ENCODE peak calls at places on chromosomes 12 and 14, in six cellular contexts. Q is left ventricle myocardium inferior, U is fibroblast of lung, F is hypothalamus, N is HepG2, C is NCI-H1092. Z is an unnamed sample.

GRCh38 chr12:101799774-101800173 is 31.0 kb downstream of the GNPTAB start:
- DNase-seq in Q (no peak), U (no peak), F (no peak), N (no peak), C (no peak), Z (no peak)

GRCh38 chr12:70094467-70094866 is 148.8 kb upstream of the CNOT2 start:
- DNase-seq in Q (no peak), U (peak; percentile 4), F (no peak), N (no peak), C (no peak), Z (no peak)

GRCh38 chr14:104141621-104142091 is 3.3 kb downstream of the KIF26A start:
- DNase-seq in Q (no peak), U (no peak), F (no peak), N (no peak), C (no peak), Z (no peak)

GRCh38 chr12:89874146-89874545 is 165.5 kb upstream of the ATP2B1 start:
- DNase-seq in Q (peak; percentile 20), U (peak; percentile 51), F (no peak), N (no peak), C (no peak), Z (no peak)

GRCh38 chr12:53160000-53160399 is 20.5 kb upstream of the ZNF740 start:
- DNase-seq in Q (no peak), U (no peak), F (no peak), N (no peak), C (no peak), Z (no peak)

GRCh38 chr12:71045781-71046180 is 112.0 kb downstream of the TSPAN8 start:
- DNase-seq in Q (no peak), U (peak; percentile 81), F (no peak), N (no peak), C (no peak), Z (no peak)

GRCh38 chr12:586318-587071 is 76.8 kb downstream of the NINJ2 start:
- DNase-seq in Q (no peak), U (no peak), F (no peak), N (no peak), C (no peak), Z (no peak)

GRCh38 chr14:55807059-55807499 is 227.1 kb downstream of the KTN1 start:
- DNase-seq in Q (peak; percentile 87), U (peak; percentile 79), F (no peak), N (peak; percentile 28), C (peak; percentile 92), Z (no peak)

GRCh38 chr14:104752338-104752734 is 611 bp upstream of the SIVA1 start:
- DNase-seq in Q (no peak), U (no peak), F (no peak), N (no peak), C (no peak), Z (no peak)

GRCh38 chr12:130872179-130873096 is 572 bp downstream of the RAN start:
- DNase-seq in Q (peak; percentile 29), U (peak; percentile 15), F (peak; percentile 39), N (no peak), C (no peak), Z (peak; percentile 26)

GRCh38 chr12:6550294-6551062 is 5.4 kb downstream of the IFFO1 start:
- DNase-seq in Q (peak; percentile 47), U (no peak), F (no peak), N (no peak), C (no peak), Z (peak; percentile 59)

GRCh38 chr12:69211172-69211571 is 28.2 kb upstream of the CPSF6 start:
- DNase-seq in Q (no peak), U (no peak), F (no peak), N (no peak), C (no peak), Z (no peak)

GRCh38 chr12:18837025-18837424 is 99.1 kb downstream of the CAPZA3 start:
- DNase-seq in Q (no peak), U (peak; percentile 87), F (no peak), N (no peak), C (no peak), Z (no peak)

GRCh38 chr14:54637829-54638446 is 71.0 kb downstream of the SAMD4A start:
- DNase-seq in Q (no peak), U (peak; percentile 59), F (no peak), N (no peak), C (no peak), Z (no peak)

GRCh38 chr12:53959314-53959713 is 4.6 kb downstream of the HOXC12 start:
- DNase-seq in Q (no peak), U (no peak), F (no peak), N (no peak), C (no peak), Z (no peak)

GRCh38 chr12:69687390-69687789 is 11.7 kb downstream of the BEST3 start:
- DNase-seq in Q (no peak), U (peak; percentile 31), F (no peak), N (no peak), C (no peak), Z (no peak)

GRCh38 chr12:113030875-113031525 is 25.5 kb upstream of the DTX1 start:
- DNase-seq in Q (no peak), U (peak; percentile 58), F (no peak), N (peak; percentile 45), C (peak; percentile 62), Z (peak; percentile 46)

GRCh38 chr14:95442016-95442632 is 74.3 kb downstream of the SYNE3 start:
- DNase-seq in Q (no peak), U (no peak), F (no peak), N (no peak), C (no peak), Z (no peak)

GRCh38 chr12:121432740-121433476 is 33.0 kb downstream of the RNF34 start:
- DNase-seq in Q (no peak), U (no peak), F (no peak), N (no peak), C (no peak), Z (no peak)

GRCh38 chr12:124774462-124775167 is 89.0 kb downstream of the SCARB1 start:
- DNase-seq in Q (no peak), U (peak; percentile 86), F (no peak), N (no peak), C (no peak), Z (peak; percentile 58)

GRCh38 chr12:50620050-50620974 is 115.5 kb downstream of the DIP2B start:
- DNase-seq in Q (no peak), U (peak; percentile 85), F (no peak), N (no peak), C (peak; percentile 5), Z (peak; percentile 34)

GRCh38 chr12:132698336-132698735 is 10.9 kb downstream of the PXMP2 start:
- DNase-seq in Q (no peak), U (no peak), F (no peak), N (no peak), C (no peak), Z (no peak)

GRCh38 chr12:107775093-107775721 is 703 bp downstream of the ASCL4 start:
- DNase-seq in Q (no peak), U (no peak), F (no peak), N (no peak), C (no peak), Z (no peak)

GRCh38 chr12:53478865-53479264 is 20.4 kb downstream of the MAP3K12 start:
- DNase-seq in Q (no peak), U (no peak), F (no peak), N (no peak), C (no peak), Z (no peak)

GRCh38 chr12:114744696-114745095 is 60.7 kb upstream of the TBX3 start:
- DNase-seq in Q (no peak), U (peak; percentile 93), F (no peak), N (no peak), C (no peak), Z (no peak)

GRCh38 chr14:79411403-79412174 is 799.7 kb downstream of the DIO2 start:
- DNase-seq in Q (no peak), U (no peak), F (no peak), N (no peak), C (no peak), Z (no peak)

GRCh38 chr12:26629864-26630263 is 203.1 kb downstream of the ITPR2 start:
- DNase-seq in Q (no peak), U (peak; percentile 67), F (no peak), N (no peak), C (no peak), Z (peak; percentile 57)

Z was measured in midbrain.